ENCODE peak calls at places on chromosomes 11 and 22, in five cellular contexts. One of them, this sample, is unnamed. For H3K4me1 and H3K27me3, the result is how much of the 10 kb centered on the place peaks cover.

GRCh38 chr11:75668508-75669297 is at the start of gene MAP6:
- DNase-seq in adrenal gland: no peak
- DNase-seq in GM23338: peak
- DNase-seq in neural progenitor cell: peak
- DNase-seq in right lobe of liver: peak
- DNase-seq in this sample: peak

GRCh38 chr11:113283881-113284280 is 30.5 kb upstream of the TTC12 start:
- DNase-seq in adrenal gland: no peak
- DNase-seq in GM23338: no peak
- DNase-seq in neural progenitor cell: no peak
- DNase-seq in right lobe of liver: no peak
- DNase-seq in this sample: no peak

GRCh38 chr22:30873661-30874060 is 94.9 kb downstream of the MORC2 start:
- DNase-seq in adrenal gland: no peak
- DNase-seq in GM23338: no peak
- DNase-seq in neural progenitor cell: no peak
- DNase-seq in right lobe of liver: no peak
- DNase-seq in this sample: no peak

GRCh38 chr11:2266586-2267305 is 3.6 kb downstream of the ASCL2 start:
- DNase-seq in adrenal gland: no peak
- DNase-seq in GM23338: no peak
- DNase-seq in neural progenitor cell: no peak
- DNase-seq in right lobe of liver: no peak
- DNase-seq in this sample: no peak

GRCh38 chr11:78054971-78055370 is 8.7 kb upstream of the THRSP start:
- DNase-seq in adrenal gland: no peak
- DNase-seq in GM23338: no peak
- DNase-seq in neural progenitor cell: no peak
- DNase-seq in right lobe of liver: peak
- DNase-seq in this sample: no peak

GRCh38 chr11:118227865-118228785 is 3.3 kb upstream of the JAML start:
- DNase-seq in adrenal gland: no peak
- DNase-seq in GM23338: no peak
- DNase-seq in neural progenitor cell: no peak
- DNase-seq in right lobe of liver: no peak
- DNase-seq in this sample: no peak

GRCh38 chr22:25777870-25778269 is 35.9 kb downstream of the MYO18B start:
- DNase-seq in adrenal gland: peak
- DNase-seq in GM23338: peak
- DNase-seq in neural progenitor cell: peak
- DNase-seq in right lobe of liver: no peak
- DNase-seq in this sample: peak

GRCh38 chr11:64339754-64340408 is at the start of gene CCDC88B:
- DNase-seq in adrenal gland: peak
- DNase-seq in GM23338: no peak
- DNase-seq in neural progenitor cell: no peak
- DNase-seq in right lobe of liver: peak
- DNase-seq in this sample: no peak

GRCh38 chr11:123474994-123475393 is 44.9 kb downstream of the GRAMD1B start:
- DNase-seq in adrenal gland: no peak
- DNase-seq in GM23338: no peak
- DNase-seq in neural progenitor cell: no peak
- DNase-seq in right lobe of liver: no peak
- DNase-seq in this sample: peak

GRCh38 chr11:63851354-63851753 is 12.4 kb downstream of the MARK2 start:
- DNase-seq in adrenal gland: no peak
- DNase-seq in GM23338: no peak
- DNase-seq in neural progenitor cell: no peak
- DNase-seq in right lobe of liver: no peak
- DNase-seq in this sample: no peak

GRCh38 chr11:69984457-69985261 is 93.5 kb upstream of the ANO1 start:
- DNase-seq in adrenal gland: no peak
- DNase-seq in GM23338: peak
- DNase-seq in neural progenitor cell: peak
- DNase-seq in right lobe of liver: no peak
- DNase-seq in this sample: no peak

GRCh38 chr11:33722579-33723234 is 13.5 kb downstream of the CD59 start:
- DNase-seq in adrenal gland: peak
- DNase-seq in GM23338: no peak
- DNase-seq in neural progenitor cell: no peak
- DNase-seq in right lobe of liver: no peak
- DNase-seq in this sample: peak

GRCh38 chr11:131579932-131580387 is 209.5 kb downstream of the NTM start:
- DNase-seq in adrenal gland: no peak
- DNase-seq in GM23338: peak
- DNase-seq in neural progenitor cell: peak
- DNase-seq in right lobe of liver: no peak
- DNase-seq in this sample: peak

GRCh38 chr11:130174642-130175041 is 15.1 kb downstream of the ST14 start:
- DNase-seq in adrenal gland: no peak
- DNase-seq in GM23338: no peak
- DNase-seq in neural progenitor cell: no peak
- DNase-seq in right lobe of liver: no peak
- DNase-seq in this sample: no peak

GRCh38 chr11:27672836-27673464 is 27.3 kb downstream of the BDNF start:
- DNase-seq in adrenal gland: no peak
- DNase-seq in GM23338: peak
- DNase-seq in neural progenitor cell: no peak
- DNase-seq in right lobe of liver: no peak
- DNase-seq in this sample: no peak

GRCh38 chr11:76288166-76288978 is 82.1 kb upstream of the WNT11 start:
- DNase-seq in adrenal gland: no peak
- DNase-seq in GM23338: no peak
- DNase-seq in neural progenitor cell: no peak
- DNase-seq in right lobe of liver: no peak
- DNase-seq in this sample: no peak

GRCh38 chr22:49166746-49167145 is 660.9 kb downstream of the BRD1 start:
- DNase-seq in adrenal gland: no peak
- DNase-seq in GM23338: no peak
- DNase-seq in neural progenitor cell: no peak
- DNase-seq in right lobe of liver: no peak
- DNase-seq in this sample: no peak

GRCh38 chr11:47413908-47414684 is 5.7 kb downstream of the SLC39A13 start:
- DNase-seq in adrenal gland: no peak
- DNase-seq in GM23338: no peak
- DNase-seq in neural progenitor cell: peak
- DNase-seq in right lobe of liver: no peak
- DNase-seq in this sample: peak

GRCh38 chr22:20783300-20783673 is 9.4 kb downstream of the SERPIND1 start:
- DNase-seq in adrenal gland: no peak
- DNase-seq in GM23338: no peak
- DNase-seq in neural progenitor cell: no peak
- DNase-seq in right lobe of liver: no peak
- DNase-seq in this sample: no peak

GRCh38 chr11:127106938-127107337 is 106.4 kb upstream of the KIRREL3 start:
- DNase-seq in adrenal gland: no peak
- DNase-seq in GM23338: no peak
- DNase-seq in neural progenitor cell: no peak
- DNase-seq in right lobe of liver: peak
- DNase-seq in this sample: no peak

GRCh38 chr11:27058456-27058855 is 17.8 kb downstream of the BBOX1 start:
- DNase-seq in adrenal gland: no peak
- DNase-seq in GM23338: no peak
- DNase-seq in neural progenitor cell: no peak
- DNase-seq in right lobe of liver: no peak
- DNase-seq in this sample: peak

GRCh38 chr11:72954860-72955259 is 140.6 kb downstream of the ATG16L2 start:
- DNase-seq in adrenal gland: no peak
- DNase-seq in GM23338: no peak
- DNase-seq in neural progenitor cell: no peak
- DNase-seq in right lobe of liver: no peak
- DNase-seq in this sample: no peak

GRCh38 chr11:95419915-95420314 is 188.9 kb upstream of the SESN3 start:
- DNase-seq in adrenal gland: no peak
- DNase-seq in GM23338: no peak
- DNase-seq in neural progenitor cell: no peak
- DNase-seq in right lobe of liver: no peak
- DNase-seq in this sample: peak

GRCh38 chr11:12160680-12161079 is 50.3 kb downstream of the MICAL2 start:
- DNase-seq in adrenal gland: no peak
- DNase-seq in GM23338: no peak
- DNase-seq in neural progenitor cell: no peak
- DNase-seq in right lobe of liver: no peak
- DNase-seq in this sample: no peak

GRCh38 chr11:132414451-132414850 is 1044.0 kb downstream of the NTM start:
- DNase-seq in adrenal gland: no peak
- DNase-seq in GM23338: no peak
- DNase-seq in neural progenitor cell: no peak
- DNase-seq in right lobe of liver: no peak
- DNase-seq in this sample: no peak

GRCh38 chr11:111046291-111046690 is 199.2 kb upstream of the POU2AF2 start:
- DNase-seq in adrenal gland: no peak
- DNase-seq in GM23338: no peak
- DNase-seq in neural progenitor cell: no peak
- DNase-seq in right lobe of liver: no peak
- DNase-seq in this sample: peak

GRCh38 chr22:47328550-47329243 is 566.2 kb downstream of the TBC1D22A start:
- DNase-seq in adrenal gland: peak
- DNase-seq in GM23338: no peak
- DNase-seq in neural progenitor cell: no peak
- DNase-seq in right lobe of liver: no peak
- DNase-seq in this sample: peak

GRCh38 chr22:22386602-22387385 is 121.7 kb downstream of the ZNF280B start:
- DNase-seq in adrenal gland: no peak
- DNase-seq in GM23338: no peak
- DNase-seq in neural progenitor cell: no peak
- DNase-seq in right lobe of liver: no peak
- DNase-seq in this sample: no peak

GRCh38 chr11:68127791-68128681 is 6.8 kb upstream of the CHKA start:
- DNase-seq in adrenal gland: peak
- DNase-seq in GM23338: peak
- DNase-seq in neural progenitor cell: peak
- DNase-seq in right lobe of liver: peak
- DNase-seq in this sample: peak

GRCh38 chr11:15918212-15918611 is 438.1 kb downstream of the SOX6 start:
- DNase-seq in adrenal gland: no peak
- DNase-seq in GM23338: no peak
- DNase-seq in neural progenitor cell: peak
- DNase-seq in right lobe of liver: no peak
- DNase-seq in this sample: no peak
- H3K4me1 ChIP-seq in adrenal gland: under half
- H3K4me1 ChIP-seq in GM23338: under half
- H3K4me1 ChIP-seq in neural progenitor cell: under half
- H3K4me1 ChIP-seq in right lobe of liver: under half
- H3K4me1 ChIP-seq in this sample: under half

GRCh38 chr11:74168838-74169237 is 2.0 kb downstream of the C2CD3 start:
- DNase-seq in adrenal gland: no peak
- DNase-seq in GM23338: no peak
- DNase-seq in neural progenitor cell: no peak
- DNase-seq in right lobe of liver: no peak
- DNase-seq in this sample: no peak
- H3K4me3 ChIP-seq in adrenal gland: no peak
- H3K4me3 ChIP-seq in GM23338: peak
- H3K4me3 ChIP-seq in neural progenitor cell: peak
- H3K4me3 ChIP-seq in right lobe of liver: no peak
- H3K4me3 ChIP-seq in this sample: no peak

GRCh38 chr22:38454011-38454360 is 1.0 kb downstream of the KCNJ4 start:
- DNase-seq in adrenal gland: no peak
- DNase-seq in GM23338: no peak
- DNase-seq in neural progenitor cell: no peak
- DNase-seq in right lobe of liver: no peak
- DNase-seq in this sample: no peak
- H3K27me3 ChIP-seq in adrenal gland: under half
- H3K27me3 ChIP-seq in GM23338: half or more
- H3K27me3 ChIP-seq in neural progenitor cell: half or more
- H3K27me3 ChIP-seq in right lobe of liver: under half
- H3K27me3 ChIP-seq in this sample: half or more

DNA sequence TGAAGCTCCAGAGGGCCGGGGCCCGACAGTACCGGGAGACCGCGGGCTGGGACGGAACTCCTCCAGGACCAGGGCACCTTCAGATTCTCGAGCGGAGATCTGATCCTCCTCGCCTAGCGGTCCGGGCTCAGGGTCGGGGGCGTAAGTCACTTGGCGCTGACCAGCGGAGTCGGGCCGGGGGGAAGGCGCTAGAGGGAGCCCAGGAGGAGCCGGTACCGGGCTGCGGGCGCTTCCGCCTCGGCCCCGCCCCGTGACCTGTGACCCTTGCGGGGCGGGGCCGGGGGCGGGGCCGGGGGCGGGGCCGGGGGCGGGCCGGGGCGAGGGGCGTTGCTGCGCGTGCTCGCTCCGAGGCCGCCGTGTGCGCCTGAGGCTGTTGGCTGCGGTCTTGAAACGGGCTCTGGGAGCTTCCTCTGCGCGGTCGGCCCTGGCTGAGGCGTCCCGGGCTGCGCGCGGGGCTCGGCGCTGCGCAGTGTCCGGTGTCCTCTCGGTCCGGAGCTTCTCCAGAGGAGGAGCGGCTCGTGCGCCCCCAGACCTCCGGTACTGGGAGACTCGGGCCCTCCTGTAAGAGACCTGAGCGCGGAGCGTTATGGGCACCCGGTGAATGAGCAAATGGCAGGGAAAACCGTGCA is at the start of gene ARSA:
- DNase-seq in adrenal gland: peak
- DNase-seq in GM23338: peak
- DNase-seq in neural progenitor cell: peak
- DNase-seq in right lobe of liver: peak
- DNase-seq in this sample: peak
- H3K4me1 ChIP-seq in adrenal gland: under half
- H3K4me1 ChIP-seq in GM23338: under half
- H3K4me1 ChIP-seq in neural progenitor cell: under half
- H3K4me1 ChIP-seq in right lobe of liver: under half
- H3K4me1 ChIP-seq in this sample: under half

GRCh38 chr11:128610765-128611617 is 23.6 kb upstream of the ETS1 start:
- DNase-seq in adrenal gland: no peak
- DNase-seq in GM23338: no peak
- DNase-seq in neural progenitor cell: no peak
- DNase-seq in right lobe of liver: no peak
- DNase-seq in this sample: no peak
- H3K4me3 ChIP-seq in adrenal gland: no peak
- H3K4me3 ChIP-seq in GM23338: no peak
- H3K4me3 ChIP-seq in neural progenitor cell: no peak
- H3K4me3 ChIP-seq in right lobe of liver: no peak
- H3K4me3 ChIP-seq in this sample: no peak

GRCh38 chr11:71198141-71198822 is 54.1 kb downstream of the SHANK2 start:
- DNase-seq in adrenal gland: no peak
- DNase-seq in GM23338: no peak
- DNase-seq in neural progenitor cell: no peak
- DNase-seq in right lobe of liver: no peak
- DNase-seq in this sample: no peak

GRCh38 chr11:71198823-71199165 is 53.6 kb downstream of the SHANK2 start:
- DNase-seq in adrenal gland: no peak
- DNase-seq in GM23338: no peak
- DNase-seq in neural progenitor cell: no peak
- DNase-seq in right lobe of liver: no peak
- DNase-seq in this sample: no peak

GRCh38 chr11:71200172-71200716 is 52.1 kb downstream of the SHANK2 start:
- DNase-seq in adrenal gland: no peak
- DNase-seq in GM23338: no peak
- DNase-seq in neural progenitor cell: no peak
- DNase-seq in right lobe of liver: no peak
- DNase-seq in this sample: no peak

GRCh38 chr11:71200761-71201160 is 51.6 kb downstream of the SHANK2 start:
- DNase-seq in adrenal gland: no peak
- DNase-seq in GM23338: no peak
- DNase-seq in neural progenitor cell: no peak
- DNase-seq in right lobe of liver: no peak
- DNase-seq in this sample: no peak

GRCh38 chr11:71199226-71199815 is 53.1 kb downstream of the SHANK2 start:
- DNase-seq in adrenal gland: no peak
- DNase-seq in GM23338: no peak
- DNase-seq in neural progenitor cell: no peak
- DNase-seq in right lobe of liver: no peak
- DNase-seq in this sample: no peak
- H3K27me3 ChIP-seq in adrenal gland: under half
- H3K27me3 ChIP-seq in GM23338: under half
- H3K27me3 ChIP-seq in neural progenitor cell: under half
- H3K27me3 ChIP-seq in right lobe of liver: under half
- H3K27me3 ChIP-seq in this sample: under half

This sample was measured in adipocyte.